ENCODE peak calls at places on chromosomes 3 and 15, in ten cellular contexts. B is mucosa of descending colon, R is GM06990, F is A549, W is PC-9, T is left ventricle myocardium inferior, K is transverse colon, Q is stomach, M is AG04450, P is AG09309. G is an unnamed sample.

GRCh38 chr3:51705276-51706020 is 1.4 kb upstream of the GRM2 start:
- DNase-seq in T (peak; percentile 5), K (no peak), B (peak; percentile 5), P (no peak), W (no peak), R (no peak), M (no peak), Q (no peak), F (no peak), G (no peak)

GRCh38 chr3:101852315-101852714 is 3.0 kb downstream of the NFKBIZ start:
- DNase-seq in R (no peak), F (no peak), B (no peak), T (no peak), K (no peak), W (no peak), Q (no peak), M (no peak), P (no peak), G (no peak)

GRCh38 chr15:31300208-31300661 is 26.4 kb upstream of the KLF13 start:
- DNase-seq in W (no peak), K (no peak), T (no peak), M (no peak), R (no peak), P (no peak), F (no peak), B (no peak), Q (no peak), G (no peak)

GRCh38 chr15:85708402-85708932 is 86.3 kb downstream of the KLHL25 start:
- DNase-seq in F (no peak), R (no peak), M (no peak), W (no peak), K (no peak), B (no peak), P (no peak), T (no peak), Q (no peak), G (no peak)

GRCh38 chr3:16993227-16993626 is 108.5 kb downstream of the PLCL2 start:
- DNase-seq in T (no peak), W (peak; percentile 49), P (peak; percentile 16), F (peak; percentile 15), B (no peak), R (no peak), Q (no peak), M (no peak), K (no peak), G (peak; percentile 24)

GRCh38 chr3:37024820-37025405 is 31.6 kb downstream of the MLH1 start:
- DNase-seq in R (no peak), F (peak; percentile 8), W (no peak), P (no peak), T (no peak), M (no peak), K (no peak), B (no peak), Q (no peak), G (no peak)

GRCh38 chr15:87661481-87661880 is 595.1 kb downstream of the NTRK3 start:
- DNase-seq in W (no peak), M (no peak), B (no peak), T (no peak), K (no peak), Q (no peak), F (peak; percentile 12), P (no peak), R (no peak), G (no peak)

GRCh38 chr3:188526057-188526456 is 372.1 kb downstream of the LPP start:
- DNase-seq in M (no peak), P (no peak), T (no peak), Q (no peak), B (no peak), F (peak; percentile 21), K (peak; percentile 12), R (no peak), W (peak; percentile 48), G (no peak)

GRCh38 chr15:31792611-31793199 is 237.6 kb upstream of the CHRNA7 start:
- DNase-seq in B (no peak), R (no peak), M (no peak), W (no peak), K (no peak), F (no peak), P (no peak), Q (no peak), T (no peak), G (no peak)

GRCh38 chr3:116340680-116341216 is 104.5 kb downstream of the LSAMP start:
- DNase-seq in P (no peak), T (no peak), B (no peak), K (no peak), R (no peak), Q (no peak), W (no peak), F (no peak), M (no peak), G (no peak)

GRCh38 chr3:151362798-151363197 is 21.8 kb downstream of the P2RY12 start:
- DNase-seq in W (no peak), B (no peak), Q (no peak), P (no peak), K (no peak), M (no peak), T (no peak), F (no peak), R (no peak), G (no peak)

GRCh38 chr15:37104413-37105392 is 4.4 kb upstream of the MEIS2 start:
- DNase-seq in Q (no peak), B (no peak), R (no peak), P (no peak), T (no peak), F (no peak), K (no peak), M (no peak), W (no peak), G (no peak)

GRCh38 chr3:194885766-194886165 is 200.1 kb downstream of the FAM43A start:
- DNase-seq in R (no peak), B (no peak), W (no peak), Q (no peak), M (no peak), P (no peak), K (no peak), F (no peak), T (no peak), G (no peak)

GRCh38 chr15:101162701-101163483 is 89.0 kb downstream of the CHSY1 start:
- DNase-seq in F (no peak), R (no peak), B (no peak), Q (no peak), K (no peak), M (no peak), T (peak; percentile 86), W (no peak), P (no peak), G (no peak)

GRCh38 chr15:37028609-37029287 is 71.6 kb downstream of the MEIS2 start:
- DNase-seq in Q (no peak), M (no peak), T (no peak), R (no peak), F (no peak), B (no peak), P (peak; percentile 52), W (no peak), K (no peak), G (no peak)

GRCh38 chr15:27601239-27601942 is 497.7 kb downstream of the OCA2 start:
- DNase-seq in M (no peak), T (no peak), F (peak; percentile 64), W (no peak), P (no peak), R (no peak), Q (no peak), B (no peak), K (no peak), G (peak; percentile 35)

GRCh38 chr3:154247806-154248480 is 76.3 kb downstream of the DHX36 start:
- DNase-seq in R (no peak), F (no peak), K (no peak), B (no peak), Q (no peak), M (no peak), T (no peak), W (no peak), P (no peak), G (no peak)

GRCh38 chr15:63015618-63016017 is 26.9 kb upstream of the TPM1 start:
- DNase-seq in B (no peak), F (peak; percentile 68), Q (no peak), W (peak; percentile 44), R (no peak), T (no peak), P (no peak), M (peak; percentile 18), K (no peak), G (peak; percentile 69)

GRCh38 chr3:65252266-65252665 is 564.5 kb upstream of the ADAMTS9 start:
- DNase-seq in K (no peak), F (no peak), Q (no peak), T (no peak), P (no peak), W (no peak), R (no peak), M (no peak), B (no peak), G (no peak)

GRCh38 chr3:100335137-100335833 is 728 bp downstream of the NIT2 start:
- DNase-seq in R (peak; percentile 33), T (no peak), M (no peak), B (no peak), F (peak; percentile 26), K (peak; percentile 34), P (no peak), Q (no peak), W (no peak), G (peak; percentile 19)

GRCh38 chr15:72167445-72167844 is 30.1 kb downstream of the GRAMD2A start:
- DNase-seq in M (no peak), R (no peak), B (no peak), Q (no peak), K (no peak), F (no peak), T (no peak), W (no peak), P (no peak), G (no peak)

GRCh38 chr3:14452676-14453367 is 50.4 kb downstream of the SLC6A6 start:
- DNase-seq in P (peak; percentile 98), R (no peak), T (peak; percentile 90), M (peak; percentile 96), B (peak; percentile 84), W (peak; percentile 85), F (peak; percentile 88), Q (peak; percentile 94), K (peak; percentile 89), G (peak; percentile 100)
- H3K4me3 ChIP-seq in P (peak overlapping the region; percentile 7), R (no peak overlapping the region), T (peak overlapping the region; percentile 20), M (peak overlapping the region; percentile 32), B (no peak overlapping the region), W (no peak overlapping the region), F (peak overlapping the region; percentile 32), Q (no peak overlapping the region), K (no peak overlapping the region), G (no peak overlapping the region)

GRCh38 chr3:179666436-179667035 is 13.7 kb downstream of the USP13 start:
- DNase-seq in K (no peak), R (no peak), P (no peak), T (peak; percentile 84), B (no peak), W (no peak), Q (peak; percentile 38), M (no peak), F (no peak), G (peak; percentile 36)
- TF ChIP-seq CTCF in K (no peak), R (no peak), P (no peak), T (no peak), B (no peak), W (no peak), Q (no peak), M (peak; percentile 30), F (no peak), G (peak; percentile 17)

GRCh38 chr3:33716227-33716626 is 1.8 kb downstream of the CLASP2 start:
- DNase-seq in K (no peak), Q (no peak), F (no peak), M (no peak), W (no peak), P (no peak), R (no peak), T (no peak), B (no peak), G (peak; percentile 3)
- H3K4me3 ChIP-seq in K (peak overlapping the region; percentile 95), Q (peak overlapping the region; percentile 90), F (peak overlapping the region; percentile 91), M (peak overlapping the region; percentile 78), W (peak overlapping the region; percentile 71), P (peak overlapping the region; percentile 87), R (no peak overlapping the region), T (peak overlapping the region; percentile 85), B (no peak overlapping the region), G (no peak overlapping the region)

GRCh38 chr3:161422171-161422693 is 50.9 kb upstream of the SPTSSB start:
- DNase-seq in F (no peak), K (no peak), Q (no peak), P (no peak), M (no peak), B (no peak), T (no peak), R (no peak), W (no peak), G (no peak)
- TF ChIP-seq CTCF in F (no peak), K (no peak), Q (no peak), P (no peak), M (no peak), B (no peak), T (no peak), R (no peak), W (no peak), G (no peak)